ENCODE peak calls at places on chromosomes 6 and 20, in ten cellular contexts. V is nephron progenitor cell; L is activated naive CD4-positive, alpha-beta T cell treated with anti-CD3 and anti-CD28 coated beads for 36 hours; G is H4; E is IMR-90; K is uterus; H is cardiac muscle cell; F is G401; B is ELR; T is Right ventricle myocardium superior. R is an unnamed sample.

GRCh38 chr6:109456283-109456583 is 661 bp upstream of the MICAL1 start:
- DNase-seq in V (no peak), L (no peak), G (no peak), E (no peak), K (no peak), H (no peak), F (no peak), B (no peak), T (no peak), R (no peak)

GRCh38 chr6:149422581-149422980 is 22.5 kb downstream of the SUMO4 start:
- DNase-seq in V (no peak), L (no peak), G (no peak), E (no peak), K (no peak), H (no peak), F (no peak), B (no peak), T (no peak), R (no peak)

GRCh38 chr20:37699202-37699601 is 5.4 kb downstream of the CTNNBL1 start:
- DNase-seq in V (no peak), L (no peak), G (no peak), E (no peak), K (no peak), H (no peak), F (no peak), B (no peak), T (no peak), R (no peak)

GRCh38 chr6:72968704-72969103 is 256.6 kb downstream of the KHDC1L start:
- DNase-seq in V (no peak), L (no peak), G (no peak), E (peak), K (no peak), H (no peak), F (no peak), B (peak), T (no peak), R (no peak)

GRCh38 chr6:106369739-106370138 is 9.2 kb downstream of the CRYBG1 start:
- DNase-seq in V (no peak), L (no peak), G (no peak), E (no peak), K (no peak), H (no peak), F (no peak), B (no peak), T (no peak), R (no peak)

GRCh38 chr6:87333033-87333432 is 4.0 kb upstream of the GJB7 start:
- DNase-seq in V (no peak), L (no peak), G (no peak), E (no peak), K (no peak), H (no peak), F (no peak), B (no peak), T (no peak), R (no peak)

GRCh38 chr6:150466196-150466595 is 97.4 kb downstream of the IYD start:
- DNase-seq in V (no peak), L (no peak), G (no peak), E (no peak), K (no peak), H (no peak), F (no peak), B (no peak), T (no peak), R (no peak)

GRCh38 chr6:170295519-170296422 is 4.9 kb upstream of the DLL1 start:
- DNase-seq in V (peak), L (peak), G (no peak), E (no peak), K (no peak), H (peak), F (no peak), B (peak), T (peak), R (no peak)

GRCh38 chr6:90146914-90147668 is 149.6 kb downstream of the BACH2 start:
- DNase-seq in V (no peak), L (no peak), G (no peak), E (no peak), K (no peak), H (no peak), F (no peak), B (no peak), T (no peak), R (no peak)

GRCh38 chr6:45607818-45608217 is 230.1 kb upstream of the SUPT3H start:
- DNase-seq in V (no peak), L (no peak), G (peak), E (peak), K (no peak), H (no peak), F (no peak), B (peak), T (no peak), R (no peak)

GRCh38 chr6:137849709-137850093 is 17.4 kb upstream of the TNFAIP3 start:
- DNase-seq in V (no peak), L (peak), G (no peak), E (no peak), K (no peak), H (no peak), F (no peak), B (no peak), T (no peak), R (no peak)

GRCh38 chr6:169990095-169991030 is 238.9 kb downstream of the ERMARD start:
- DNase-seq in V (no peak), L (peak), G (no peak), E (no peak), K (peak), H (no peak), F (no peak), B (no peak), T (peak), R (no peak)

GRCh38 chr20:50921055-50921454 is 10.2 kb downstream of the ADNP start:
- DNase-seq in V (no peak), L (no peak), G (no peak), E (no peak), K (no peak), H (no peak), F (no peak), B (peak), T (no peak), R (no peak)

GRCh38 chr20:57473246-57474042 is 51.5 kb downstream of the CTCFL start:
- DNase-seq in V (no peak), L (peak), G (no peak), E (no peak), K (peak), H (no peak), F (no peak), B (no peak), T (no peak), R (no peak)

GRCh38 chr6:34692280-34692679 is 4.3 kb downstream of the ILRUN start:
- DNase-seq in V (no peak), L (no peak), G (no peak), E (no peak), K (no peak), H (no peak), F (no peak), B (no peak), T (no peak), R (no peak)

GRCh38 chr6:166713608-166714510 is 86.8 kb upstream of the RPS6KA2 start:
- DNase-seq in V (no peak), L (no peak), G (no peak), E (no peak), K (no peak), H (no peak), F (no peak), B (no peak), T (no peak), R (no peak)

GRCh38 chr6:138115877-138116660 is 8.8 kb upstream of the PERP start:
- DNase-seq in V (peak), L (peak), G (peak), E (peak), K (peak), H (peak), F (peak), B (peak), T (peak), R (no peak)

GRCh38 chr20:24773168-24773567 is 175.9 kb upstream of the CST7 start:
- DNase-seq in V (no peak), L (no peak), G (no peak), E (no peak), K (no peak), H (no peak), F (no peak), B (no peak), T (no peak), R (peak)

GRCh38 chr6:33075568-33076405 is at the start of gene HLA-DPB1:
- DNase-seq in V (no peak), L (no peak), G (peak), E (peak), K (no peak), H (peak), F (peak), B (peak), T (no peak), R (no peak)

GRCh38 chr20:46990017-46990810 is 95.6 kb downstream of the EYA2 start:
- DNase-seq in V (no peak), L (peak), G (no peak), E (no peak), K (no peak), H (no peak), F (no peak), B (no peak), T (no peak), R (no peak)

R was measured in ureter.